ENCODE peak calls at places on chromosomes 13 and 19, in five cellular contexts. P is adrenal gland, G is H54, H is neural crest cell, Y is GM03348. M is an unnamed sample.

GRCh38 chr13:97435794-97436193 is 1.8 kb downstream of the RAP2A start:
- DNase-seq in G (no peak), Y (peak), H (no peak), P (no peak), M (no peak)

GRCh38 chr13:34561033-34561432 is 381.0 kb upstream of the NBEA start:
- DNase-seq in G (no peak), P (no peak), H (no peak), Y (no peak), M (no peak)

GRCh38 chr19:12737666-12738351 is 512 bp downstream of the GET3 start:
- DNase-seq in Y (no peak), H (no peak), P (no peak), G (no peak), M (no peak)

GRCh38 chr13:32009362-32009761 is 22.2 kb upstream of the FRY start:
- DNase-seq in H (no peak), P (no peak), G (no peak), Y (no peak), M (no peak)

GRCh38 chr13:34155931-34156607 is 338.1 kb downstream of the RFC3 start:
- DNase-seq in G (no peak), Y (peak), P (peak), H (no peak), M (no peak)

GRCh38 chr13:114241918-114242317 is 7.2 kb downstream of the CDC16 start:
- DNase-seq in H (no peak), P (no peak), Y (no peak), G (no peak), M (no peak)

GRCh38 chr19:47723573-47723923 is 10.3 kb downstream of the EHD2 start:
- DNase-seq in Y (no peak), G (no peak), H (no peak), P (peak), M (peak)

GRCh38 chr19:4278460-4278901 is 585 bp upstream of the SHD start:
- DNase-seq in Y (no peak), H (no peak), P (no peak), G (no peak), M (no peak)

GRCh38 chr13:114034481-114034891 is 60.6 kb upstream of the C13orf46 start:
- DNase-seq in H (no peak), Y (peak), P (no peak), G (no peak), M (no peak)

GRCh38 chr13:98222081-98222554 is 45.0 kb upstream of the RNF113B start:
- DNase-seq in H (no peak), P (no peak), Y (peak), G (no peak), M (no peak)

GRCh38 chr13:66071608-66072007 is 1158.5 kb downstream of the PCDH9 start:
- DNase-seq in P (no peak), Y (no peak), G (no peak), H (peak), M (no peak)

GRCh38 chr13:94415484-94415883 is 64.0 kb downstream of the DCT start:
- DNase-seq in Y (no peak), P (no peak), H (no peak), G (no peak), M (no peak)

GRCh38 chr13:67520886-67521285 is 290.8 kb upstream of the PCDH9 start:
- DNase-seq in P (no peak), G (no peak), H (no peak), Y (no peak), M (no peak)

GRCh38 chr19:14177496-14178074 is 28.4 kb downstream of the ADGRL1 start:
- DNase-seq in P (no peak), G (no peak), H (no peak), Y (no peak), M (no peak)

GRCh38 chr13:38697628-38698333 is 10.9 kb downstream of the FREM2 start:
- DNase-seq in G (no peak), Y (no peak), H (no peak), P (no peak), M (peak)

GRCh38 chr13:103795892-103796478 is 729.8 kb upstream of the SLC10A2 start:
- DNase-seq in Y (no peak), P (no peak), G (no peak), H (no peak), M (no peak)

GRCh38 chr19:41327499-41328156 is 17.7 kb downstream of the CCDC97 start:
- DNase-seq in Y (no peak), G (peak), P (peak), H (no peak), M (peak)

GRCh38 chr13:102461302-102461701 is 59.5 kb upstream of the FGF14 start:
- DNase-seq in P (no peak), Y (no peak), H (no peak), G (no peak), M (no peak)

GRCh38 chr13:114194853-114195252 is 15.8 kb downstream of the CFAP97D2 start:
- DNase-seq in G (no peak), Y (no peak), H (no peak), P (no peak), M (no peak)

GRCh38 chr19:4362871-4363545 is 19.6 kb downstream of the MPND start:
- DNase-seq in G (no peak), H (no peak), P (no peak), Y (no peak), M (peak)

GRCh38 chr19:55090564-55090963 is 14.9 kb downstream of the EPS8L1 start:
- DNase-seq in G (no peak), Y (no peak), H (no peak), P (no peak), M (no peak)

GRCh38 chr13:112245959-112246358 is 130.2 kb upstream of the SPACA7 start:
- DNase-seq in H (no peak), P (no peak), G (no peak), Y (no peak), M (no peak)

GRCh38 chr13:34698953-34699352 is 243.1 kb upstream of the NBEA start:
- DNase-seq in P (no peak), Y (peak), H (no peak), G (no peak), M (no peak)

GRCh38 chr19:48623556-48624066 is 4.3 kb downstream of the SPHK2 start:
- DNase-seq in Y (no peak), P (no peak), H (no peak), G (no peak), M (no peak)

GRCh38 chr19:41541990-41542584 is 33.9 kb upstream of the CEACAM21 start:
- DNase-seq in G (no peak), Y (no peak), P (peak), H (peak), M (peak)

GRCh38 chr19:15317392-15318011 is 14.8 kb downstream of the BRD4 start:
- DNase-seq in P (peak), Y (peak), H (no peak), G (no peak), M (no peak)

GRCh38 chr13:30143671-30144400 is 163.5 kb downstream of the KATNAL1 start:
- DNase-seq in Y (peak), P (no peak), H (no peak), G (peak), M (no peak)

GRCh38 chr13:32728327-32728726 is 142.1 kb downstream of the PDS5B start:
- DNase-seq in Y (no peak), G (no peak), P (no peak), H (no peak), M (no peak)

GRCh38 chr19:49064768-49065611 is at the start of gene NTF4:
- DNase-seq in P (no peak), H (peak), Y (peak), G (no peak), M (peak)

GRCh38 chr19:54248016-54248601 is 5.5 kb upstream of the LILRA6 start:
- DNase-seq in H (no peak), G (no peak), Y (peak), P (peak), M (no peak)

GRCh38 chr19:3298853-3299449 is 67.4 kb upstream of the NFIC start:
- DNase-seq in Y (no peak), P (no peak), G (no peak), H (no peak), M (no peak)

M was measured in Calu3.